ENCODE peak calls at places on chromosomes 5 and 9, in eight cellular contexts. I is fibroblast of lung, B is uterus, X is tibial artery, N is stomach, C is heart right ventricle, G is astrocyte of the spinal cord, Y is left ventricle myocardium inferior. F is an unnamed sample.

GRCh38 chr9:13395086-13395485 is 115.6 kb upstream of the MPDZ start:
- DNase-seq in N (no peak), X (no peak), C (no peak), G (no peak), Y (no peak), I (no peak), B (no peak), F (peak)

GRCh38 chr5:177256296-177256695 is 47.2 kb downstream of the RAB24 start:
- DNase-seq in C (no peak), N (peak), X (no peak), Y (no peak), G (no peak), I (no peak), B (no peak), F (peak)

GRCh38 chr5:71986101-71986500 is 121.2 kb upstream of the MAP1B start:
- DNase-seq in G (no peak), I (no peak), C (no peak), N (no peak), Y (no peak), X (no peak), B (no peak), F (no peak)

GRCh38 chr5:107735558-107735957 is 64.8 kb upstream of the EFNA5 start:
- DNase-seq in I (no peak), X (no peak), C (no peak), Y (no peak), G (no peak), B (no peak), N (no peak), F (no peak)

GRCh38 chr9:103942171-103942570 is 151.9 kb upstream of the SMC2 start:
- DNase-seq in I (no peak), Y (no peak), G (peak), C (no peak), X (no peak), N (no peak), B (no peak), F (no peak)

GRCh38 chr9:32449969-32450368 is 65.5 kb downstream of the ACO1 start:
- DNase-seq in Y (no peak), N (no peak), X (no peak), C (no peak), G (no peak), I (no peak), B (no peak), F (no peak)

GRCh38 chr5:142641681-142642080 is 44.2 kb downstream of the FGF1 start:
- DNase-seq in I (no peak), C (no peak), X (no peak), N (no peak), Y (no peak), G (no peak), B (no peak), F (no peak)

GRCh38 chr9:108163321-108164005 is 673.9 kb upstream of the KLF4 start:
- DNase-seq in C (no peak), B (no peak), N (no peak), X (no peak), Y (no peak), G (no peak), I (peak), F (peak)

GRCh38 chr5:177232761-177233160 is 70.8 kb downstream of the RAB24 start:
- DNase-seq in Y (no peak), C (no peak), N (no peak), G (peak), X (no peak), B (no peak), I (peak), F (peak)

GRCh38 chr9:134355561-134356278 is 29.5 kb downstream of the RXRA start:
- DNase-seq in B (no peak), C (no peak), G (no peak), N (peak), Y (no peak), I (no peak), X (no peak), F (peak)

GRCh38 chr5:102807878-102808502 is 52.9 kb downstream of the PAM start:
- DNase-seq in I (peak), N (no peak), G (peak), C (no peak), Y (no peak), X (no peak), B (no peak), F (no peak)

GRCh38 chr5:65778126-65778525 is 56.1 kb downstream of the NLN start:
- DNase-seq in X (no peak), Y (no peak), N (no peak), G (no peak), C (no peak), B (no peak), I (no peak), F (no peak)

GRCh38 chr5:153781325-153781724 is 257.4 kb downstream of the FAM114A2 start:
- DNase-seq in X (no peak), B (no peak), N (no peak), C (no peak), Y (no peak), I (no peak), G (no peak), F (peak)

GRCh38 chr5:69493235-69493925 is 790 bp downstream of the OCLN start:
- DNase-seq in G (no peak), C (no peak), X (no peak), Y (no peak), B (no peak), I (peak), N (peak), F (peak)

GRCh38 chr5:179495906-179496455 is 54.4 kb upstream of the RUFY1 start:
- DNase-seq in B (no peak), Y (no peak), C (no peak), N (no peak), G (no peak), I (no peak), X (no peak), F (no peak)

GRCh38 chr5:54570923-54571322 is 53.4 kb downstream of the SNX18 start:
- DNase-seq in B (peak), I (peak), N (no peak), G (peak), C (peak), Y (peak), X (peak), F (peak)

GRCh38 chr9:136544549-136545064 is 1.2 kb downstream of the NOTCH1 start:
- DNase-seq in Y (peak), I (no peak), B (peak), C (peak), X (peak), N (peak), G (peak), F (no peak)

GRCh38 chr5:150043657-150044333 is 42.6 kb downstream of the CSF1R start:
- DNase-seq in I (no peak), N (no peak), Y (no peak), C (no peak), G (no peak), B (no peak), X (no peak), F (no peak)

GRCh38 chr5:131613423-131613822 is 21.6 kb downstream of the RAPGEF6 start:
- DNase-seq in N (no peak), I (no peak), C (no peak), X (no peak), Y (no peak), B (no peak), G (no peak), F (no peak)

GRCh38 chr9:126546036-126546435 is 67.7 kb upstream of the LMX1B start:
- DNase-seq in X (no peak), B (no peak), Y (no peak), G (no peak), C (no peak), I (no peak), N (no peak), F (no peak)

GRCh38 chr5:40171971-40172370 is 507.7 kb upstream of the PTGER4 start:
- DNase-seq in N (no peak), C (no peak), I (peak), G (peak), X (no peak), B (no peak), Y (no peak), F (peak)

GRCh38 chr5:55533806-55534435 is 843 bp downstream of the PLPP1 start:
- DNase-seq in G (peak), I (peak), Y (no peak), B (no peak), N (peak), X (peak), C (no peak), F (peak)

GRCh38 chr9:132125944-132126720 is 35.7 kb upstream of the NTNG2 start:
- DNase-seq in N (no peak), I (no peak), B (no peak), G (no peak), C (no peak), X (no peak), Y (no peak), F (peak)

GRCh38 chr5:55994502-55994997 is at the start of gene IL6ST:
- DNase-seq in B (no peak), C (no peak), Y (no peak), G (peak), X (peak), I (peak), N (peak), F (peak)

GRCh38 chr5:1048861-1049838 is 40.5 kb downstream of the NKD2 start:
- DNase-seq in I (no peak), C (peak), X (no peak), N (no peak), B (no peak), Y (peak), G (no peak), F (no peak)

GRCh38 chr9:83220737-83221136 is 157.8 kb upstream of the RASEF start:
- DNase-seq in B (no peak), N (peak), Y (no peak), X (no peak), C (no peak), G (peak), I (peak), F (peak)

GRCh38 chr9:136685792-136686533 is 1.3 kb downstream of the AGPAT2 start:
- DNase-seq in N (no peak), B (no peak), I (no peak), G (no peak), Y (peak), C (peak), X (no peak), F (no peak)

GRCh38 chr9:86134361-86134760 is 35.0 kb upstream of the GOLM1 start:
- DNase-seq in I (no peak), C (no peak), Y (no peak), X (no peak), G (no peak), B (no peak), N (no peak), F (no peak)

GRCh38 chr9:90641868-90642558 is 611 bp downstream of the DIRAS2 start:
- DNase-seq in I (no peak), B (no peak), C (no peak), G (peak), X (no peak), Y (no peak), N (no peak), F (peak)

GRCh38 chr9:97293207-97293721 is 14.2 kb upstream of the CCDC180 start:
- DNase-seq in B (no peak), G (peak), I (peak), X (peak), Y (peak), C (peak), N (no peak), F (no peak)

GRCh38 chr9:133304477-133305377 is 29.7 kb upstream of the ABO start:
- DNase-seq in X (no peak), Y (no peak), G (no peak), N (no peak), B (no peak), C (no peak), I (no peak), F (no peak)

GRCh38 chr5:146475190-146475801 is 28.2 kb downstream of the TCERG1 start:
- DNase-seq in C (no peak), G (no peak), B (no peak), I (no peak), X (no peak), Y (no peak), N (no peak), F (no peak)

GRCh38 chr5:143074414-143074996 is 304.3 kb downstream of the ARHGAP26 start:
- DNase-seq in C (no peak), B (no peak), N (no peak), X (no peak), I (no peak), Y (no peak), G (no peak), F (peak)

GRCh38 chr9:131270171-131271015 is 5.9 kb downstream of the FAM78A start:
- DNase-seq in B (no peak), N (peak), G (no peak), X (peak), Y (peak), I (no peak), C (peak), F (no peak)

GRCh38 chr5:142830241-142831018 is 60.3 kb downstream of the ARHGAP26 start:
- DNase-seq in Y (no peak), B (no peak), I (peak), X (no peak), N (no peak), G (peak), C (no peak), F (peak)

GRCh38 chr5:146751781-146752401 is 126.7 kb downstream of the PPP2R2B start:
- DNase-seq in C (no peak), N (peak), Y (no peak), X (no peak), B (no peak), G (no peak), I (no peak), F (no peak)

GRCh38 chr9:36007309-36007708 is 29.4 kb upstream of the RECK start:
- DNase-seq in X (no peak), C (no peak), Y (no peak), I (no peak), G (no peak), B (no peak), N (no peak), F (no peak)

GRCh38 chr5:143261748-143262392 is 141.6 kb downstream of the NR3C1 start:
- DNase-seq in I (peak), N (no peak), X (no peak), G (peak), Y (no peak), C (no peak), B (no peak), F (peak)

GRCh38 chr9:120974181-120974580 is 47.6 kb upstream of the TRAF1 start:
- DNase-seq in Y (no peak), X (no peak), I (no peak), N (no peak), B (no peak), G (no peak), C (no peak), F (no peak)

GRCh38 chr5:31534527-31535046 is 2.5 kb downstream of the C5orf22 start:
- DNase-seq in Y (no peak), C (no peak), X (no peak), G (no peak), B (no peak), N (no peak), I (no peak), F (no peak)

DNA sequence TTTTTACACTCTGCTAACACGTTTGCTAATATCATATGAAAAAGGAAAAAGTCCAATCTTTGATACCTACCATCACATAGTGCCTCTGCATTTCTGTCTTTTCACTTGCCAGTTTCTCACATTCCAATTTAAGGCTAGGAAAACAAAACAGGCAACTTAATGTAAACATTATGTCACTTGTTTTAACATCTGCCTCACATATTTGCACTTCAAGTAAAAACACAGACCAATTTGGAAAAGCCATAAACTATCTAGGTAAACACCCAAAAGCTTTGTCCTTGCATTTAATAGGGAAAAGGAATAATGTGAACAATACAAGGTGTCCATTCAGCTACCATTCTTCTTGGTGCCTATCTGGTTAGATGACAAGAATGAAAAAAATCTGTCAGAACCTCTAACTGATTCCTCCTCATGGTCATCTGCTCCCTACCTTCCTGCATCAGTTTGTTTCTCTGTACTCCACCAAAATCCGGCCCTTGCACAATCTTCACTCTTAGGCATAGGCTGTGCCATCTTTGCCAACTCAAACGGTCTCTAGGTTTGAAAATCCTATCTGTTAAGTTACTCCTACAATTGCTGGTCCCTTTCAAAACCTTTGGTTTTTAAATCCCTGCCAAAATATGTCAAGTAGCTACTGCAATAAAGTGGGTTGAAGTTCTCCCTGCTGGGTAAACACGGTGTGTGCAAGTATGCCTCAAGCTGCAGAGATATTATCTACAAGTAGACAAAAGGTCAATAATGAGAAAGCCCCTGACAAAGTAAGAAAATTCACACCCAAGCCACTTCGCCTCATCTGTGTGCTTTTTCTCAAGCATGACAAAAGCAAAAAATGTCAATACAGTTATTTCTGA is 3.4 kb downstream of the TLE1 start:
- DNase-seq in X (no peak), C (no peak), G (peak), Y (no peak), B (no peak), I (peak), N (no peak), F (peak)
- H3K4me3 ChIP-seq in X (peak), C (peak), G (peak), Y (peak), B (peak), I (peak), N (peak), F (peak)

GRCh38 chr5:11046160-11046559 is 285.1 kb upstream of the DAP start:
- DNase-seq in I (peak), Y (no peak), G (no peak), N (no peak), X (no peak), B (no peak), C (no peak), F (no peak)
- TF ChIP-seq CTCF in I (peak), Y (no peak), G (no peak), N (no peak), X (no peak), B (no peak), C (peak), F (no peak)

DNA sequence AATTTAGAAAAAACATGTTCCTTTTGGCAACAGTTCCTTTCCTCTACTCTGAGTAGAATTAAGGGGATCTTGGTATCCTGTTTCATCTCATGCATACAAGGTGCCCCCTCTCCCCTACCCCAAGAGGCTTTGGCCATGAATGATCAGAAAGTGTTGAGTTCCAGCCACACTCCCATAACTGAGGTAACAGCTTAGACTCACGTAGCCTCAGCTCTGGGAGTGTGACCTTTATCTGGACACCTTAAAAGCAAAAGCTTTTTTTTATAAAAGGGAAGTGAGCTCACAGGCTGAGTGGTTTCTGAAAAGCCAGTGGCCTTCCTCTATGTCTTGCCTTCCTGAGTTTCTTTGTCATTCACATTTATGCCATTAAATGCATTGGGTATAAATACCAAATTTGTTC is 900 bp upstream of the HAVCR2 start:
- DNase-seq in I (no peak), G (no peak), X (no peak), N (no peak), C (no peak), Y (no peak), B (no peak), F (no peak)
- H3K4me3 ChIP-seq in I (no peak), G (no peak), X (no peak), N (no peak), C (no peak), Y (no peak), B (no peak), F (no peak)

GRCh38 chr5:6790346-6790865 is 77.2 kb downstream of the TENT4A start:
- DNase-seq in Y (no peak), X (no peak), I (no peak), G (no peak), C (no peak), N (no peak), B (no peak), F (no peak)

GRCh38 chr5:6792376-6792775 is 79.1 kb downstream of the TENT4A start:
- DNase-seq in B (no peak), X (no peak), N (no peak), Y (no peak), G (no peak), C (no peak), I (no peak), F (no peak)

GRCh38 chr5:6792911-6793451 is 79.7 kb downstream of the TENT4A start:
- DNase-seq in G (no peak), C (no peak), N (no peak), Y (no peak), X (no peak), B (no peak), I (no peak), F (peak)

GRCh38 chr5:6788956-6789649 is 75.9 kb downstream of the TENT4A start:
- DNase-seq in N (no peak), I (no peak), C (no peak), B (no peak), G (no peak), X (no peak), Y (no peak), F (no peak)

DNA sequence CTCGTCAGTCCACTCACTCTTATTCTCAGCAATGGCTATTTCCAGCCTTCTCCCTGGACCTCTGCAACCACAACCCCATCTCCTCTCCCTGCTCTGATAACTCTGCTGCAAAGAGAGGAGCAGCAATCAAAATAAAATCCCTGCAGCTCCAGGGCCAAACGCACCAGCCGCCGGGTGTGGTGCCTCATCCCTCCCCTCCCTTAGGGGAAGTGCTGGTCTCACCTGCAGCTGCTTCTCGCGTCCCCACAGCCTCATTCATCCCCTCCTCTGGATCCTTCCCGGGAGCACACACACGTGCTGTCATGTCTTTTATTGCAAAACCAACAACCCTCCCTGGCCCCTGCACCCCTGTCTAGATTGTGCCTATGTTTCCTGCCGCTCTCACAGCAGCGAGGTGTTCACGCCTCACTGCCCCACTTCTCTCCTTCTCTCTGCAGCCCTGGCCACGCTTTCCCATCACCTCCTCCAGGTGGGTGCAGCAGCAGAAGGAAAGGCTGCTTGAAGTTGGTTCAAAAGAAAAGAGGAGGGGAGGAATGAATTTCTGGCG is 77.9 kb downstream of the TENT4A start:
- DNase-seq in G (no peak), C (no peak), X (no peak), N (no peak), I (no peak), B (no peak), Y (no peak), F (no peak)
- TF ChIP-seq CTCF in G (no peak), C (no peak), X (no peak), N (no peak), I (no peak), B (no peak), Y (no peak), F (no peak)

GRCh38 chr5:151216781-151217180 is 7.1 kb downstream of the CCDC69 start:
- DNase-seq in Y (no peak), G (no peak), C (no peak), X (no peak), B (no peak), N (no peak), I (no peak), F (no peak)
- H3K4me3 ChIP-seq in Y (no peak), G (no peak), C (no peak), X (no peak), B (no peak), N (no peak), I (no peak), F (no peak)

GRCh38 chr9:84738353-84738752 is 68.8 kb downstream of the NTRK2 start:
- DNase-seq in G (no peak), C (no peak), N (no peak), X (no peak), Y (no peak), B (no peak), I (no peak), F (no peak)
- TF ChIP-seq CTCF in G (no peak), C (no peak), N (no peak), X (no peak), Y (no peak), B (no peak), I (no peak), F (no peak)